ENCODE peak calls at places on chromosome X, in six cellular contexts. Y, J, V, O, H and R are unnamed samples.

GRCh38 chrX:23331701-23332100 is 2.9 kb upstream of the PTCHD1 start:
- DNase-seq in Y (no peak), J (no peak), V (no peak), O (no peak), H (no peak), R (no peak)

GRCh38 chrX:118823263-118824172 is at the start of gene ZCCHC12:
- DNase-seq in Y (peak; percentile 57), J (peak; percentile 25), V (peak; percentile 57), O (peak; percentile 8), H (peak; percentile 17), R (no peak)

GRCh38 chrX:19332983-19333382 is 10.7 kb upstream of the PDHA1 start:
- DNase-seq in Y (no peak), J (no peak), V (peak; percentile 10), O (no peak), H (no peak), R (no peak)

GRCh38 chrX:131445955-131446354 is 97.9 kb upstream of the OR13H1 start:
- DNase-seq in Y (no peak), J (no peak), V (no peak), O (no peak), H (no peak), R (no peak)

GRCh38 chrX:137363559-137363958 is 202.4 kb upstream of the ZIC3 start:
- DNase-seq in Y (no peak), J (no peak), V (no peak), O (no peak), H (no peak), R (no peak)

GRCh38 chrX:20217279-20217678 is 49.4 kb downstream of the RPS6KA3 start:
- DNase-seq in Y (no peak), J (peak; percentile 51), V (peak; percentile 79), O (no peak), H (no peak), R (peak; percentile 35)

GRCh38 chrX:134000260-134001245 is 15.2 kb upstream of the GPC3 start:
- DNase-seq in Y (no peak), J (no peak), V (no peak), O (no peak), H (no peak), R (no peak)

GRCh38 chrX:69027181-69028005 is 137.9 kb downstream of the PJA1 start:
- DNase-seq in Y (no peak), J (peak; percentile 97), V (peak; percentile 18), O (no peak), H (no peak), R (peak; percentile 98)

GRCh38 chrX:126733874-126734273 is 85.7 kb upstream of the PRR32 start:
- DNase-seq in Y (no peak), J (no peak), V (no peak), O (no peak), H (no peak), R (no peak)

GRCh38 chrX:2469196-2469685 is 31.5 kb downstream of the DHRSX start:
- DNase-seq in Y (no peak), J (no peak), V (no peak), O (no peak), H (no peak), R (no peak)

GRCh38 chrX:8627796-8628195 is 104.1 kb downstream of the ANOS1 start:
- DNase-seq in Y (no peak), J (no peak), V (no peak), O (no peak), H (no peak), R (no peak)

GRCh38 chrX:31166832-31167231 is 95.0 kb upstream of the FTHL17 start:
- DNase-seq in Y (no peak), J (no peak), V (no peak), O (no peak), H (no peak), R (no peak)

GRCh38 chrX:44314259-44314734 is 29.2 kb downstream of the EFHC2 start:
- DNase-seq in Y (no peak), J (peak; percentile 6), V (peak; percentile 57), O (no peak), H (no peak), R (peak; percentile 12)

GRCh38 chrX:101450052-101450451 is 35.2 kb upstream of the ARMCX4 start:
- DNase-seq in Y (no peak), J (no peak), V (no peak), O (no peak), H (no peak), R (no peak)

GRCh38 chrX:86002076-86002896 is 45.1 kb downstream of the CHM start:
- DNase-seq in Y (no peak), J (peak; percentile 62), V (no peak), O (no peak), H (no peak), R (no peak)

GRCh38 chrX:107845625-107846024 is 20.0 kb downstream of the MID2 start:
- DNase-seq in Y (no peak), J (no peak), V (no peak), O (no peak), H (no peak), R (no peak)

GRCh38 chrX:39755152-39756032 is 342.4 kb downstream of the BCOR start:
- DNase-seq in Y (no peak), J (peak; percentile 89), V (peak; percentile 93), O (no peak), H (no peak), R (peak; percentile 92)

GRCh38 chrX:129678881-129679195 is 24.1 kb upstream of the APLN start:
- DNase-seq in Y (no peak), J (no peak), V (no peak), O (no peak), H (no peak), R (no peak)

GRCh38 chrX:5117816-5118215 is 1110.9 kb downstream of the NLGN4X start:
- DNase-seq in Y (no peak), J (no peak), V (no peak), O (no peak), H (no peak), R (no peak)

GRCh38 chrX:130176354-130176776 is 4.6 kb downstream of the RAB33A start:
- DNase-seq in Y (no peak), J (no peak), V (peak; percentile 44), O (no peak), H (no peak), R (no peak)

GRCh38 chrX:23327104-23327503 is 7.5 kb upstream of the PTCHD1 start:
- DNase-seq in Y (no peak), J (no peak), V (no peak), O (no peak), H (no peak), R (no peak)

GRCh38 chrX:120564925-120565324 is 4.2 kb upstream of the CUL4B start:
- DNase-seq in Y (no peak), J (no peak), V (no peak), O (no peak), H (no peak), R (no peak)

GRCh38 chrX:74277846-74278245 is 26.1 kb upstream of the ZCCHC13 start:
- DNase-seq in Y (no peak), J (no peak), V (no peak), O (no peak), H (no peak), R (no peak)

GRCh38 chrX:132664273-132664672 is 175.4 kb upstream of the MBNL3 start:
- DNase-seq in Y (no peak), J (no peak), V (no peak), O (no peak), H (no peak), R (no peak)

GRCh38 chrX:101485212-101486064 is at the start of gene ARMCX4:
- DNase-seq in Y (peak; percentile 61), J (peak; percentile 18), V (peak; percentile 76), O (peak; percentile 25), H (peak; percentile 9), R (no peak)

GRCh38 chrX:149487292-149487691 is 17.8 kb downstream of the IDS start:
- DNase-seq in Y (no peak), J (peak; percentile 43), V (no peak), O (no peak), H (no peak), R (peak; percentile 60)

GRCh38 chrX:18855919-18856644 is 127.8 kb downstream of the PHKA2 start:
- DNase-seq in Y (no peak), J (peak; percentile 81), V (peak; percentile 10), O (no peak), H (no peak), R (no peak)

GRCh38 chrX:124421898-124422622 is 75.7 kb downstream of the SH2D1A start:
- DNase-seq in Y (no peak), J (peak; percentile 44), V (no peak), O (no peak), H (no peak), R (peak; percentile 16)

GRCh38 chrX:107562482-107562881 is 65.8 kb upstream of the PRPS1 start:
- DNase-seq in Y (no peak), J (peak; percentile 31), V (peak; percentile 81), O (no peak), H (no peak), R (no peak)

GRCh38 chrX:48772602-48773001 is 11.1 kb downstream of the GLOD5 start:
- DNase-seq in Y (no peak), J (no peak), V (no peak), O (no peak), H (no peak), R (no peak)

GRCh38 chrX:135923353-135923752 is 29.8 kb downstream of the SAGE1 start:
- DNase-seq in Y (no peak), J (no peak), V (no peak), O (no peak), H (no peak), R (no peak)

GRCh38 chrX:65596270-65596669 is 61.7 kb upstream of the LAS1L start:
- DNase-seq in Y (no peak), J (peak; percentile 54), V (peak; percentile 78), O (peak; percentile 31), H (peak; percentile 18), R (peak; percentile 34)

GRCh38 chrX:112642349-112642748 is 37.4 kb downstream of the LHFPL1 start:
- DNase-seq in Y (no peak), J (peak; percentile 43), V (peak; percentile 63), O (no peak), H (peak; percentile 1), R (no peak)

GRCh38 chrX:93875621-93876282 is 201.7 kb downstream of the FAM133A start:
- DNase-seq in Y (no peak), J (no peak), V (no peak), O (no peak), H (no peak), R (no peak)

GRCh38 chrX:47179221-47179927 is 14.3 kb upstream of the UBA1 start:
- DNase-seq in Y (no peak), J (peak; percentile 77), V (peak; percentile 78), O (no peak), H (no peak), R (peak; percentile 59)

GRCh38 chrX:45756562-45756961 is 555.9 kb upstream of the DIPK2B start:
- DNase-seq in Y (no peak), J (no peak), V (no peak), O (no peak), H (no peak), R (no peak)

GRCh38 chrX:41600266-41600665 is 88.5 kb upstream of the GPR34 start:
- DNase-seq in Y (no peak), J (peak; percentile 1), V (peak; percentile 43), O (no peak), H (no peak), R (peak; percentile 6)

GRCh38 chrX:16661495-16661894 is 11.5 kb downstream of the S100G start:
- DNase-seq in Y (no peak), J (no peak), V (no peak), O (no peak), H (no peak), R (no peak)

GRCh38 chrX:109830704-109831206 is 97.7 kb upstream of the ACSL4 start:
- DNase-seq in Y (no peak), J (no peak), V (peak; percentile 53), O (no peak), H (no peak), R (no peak)